ENCODE peak calls at places on chromosomes 13 and 19, in nine cellular contexts. G, O, H, F, T, J, W, Q and Z are unnamed samples.

GRCh38 chr13:44470623-44471562 is 97.3 kb downstream of the SERP2 start:
- DNase-seq in G (no peak), O (no peak), H (peak), F (peak), T (no peak), J (peak), W (peak), Q (no peak), Z (no peak)

GRCh38 chr19:39342647-39343305 is 555 bp downstream of the SAMD4B start:
- DNase-seq in G (no peak), O (peak), H (no peak), F (no peak), T (no peak), J (no peak), W (no peak), Q (peak), Z (no peak)

GRCh38 chr19:19652482-19653295 is 9.2 kb upstream of the GMIP start:
- DNase-seq in G (no peak), O (no peak), H (no peak), F (no peak), T (no peak), J (no peak), W (no peak), Q (no peak), Z (no peak)

GRCh38 chr19:45608948-45609347 is 6.9 kb upstream of the GPR4 start:
- DNase-seq in G (no peak), O (no peak), H (no peak), F (no peak), T (no peak), J (no peak), W (no peak), Q (no peak), Z (no peak)

GRCh38 chr13:109390391-109390790 is 396.0 kb downstream of the IRS2 start:
- DNase-seq in G (no peak), O (no peak), H (no peak), F (no peak), T (no peak), J (no peak), W (no peak), Q (no peak), Z (no peak)

GRCh38 chr13:110258876-110259631 is 47.9 kb downstream of the COL4A1 start:
- DNase-seq in G (no peak), O (no peak), H (no peak), F (no peak), T (no peak), J (no peak), W (peak), Q (no peak), Z (no peak)

GRCh38 chr19:2035590-2035991 is 15.5 kb downstream of the MKNK2 start:
- DNase-seq in G (no peak), O (no peak), H (no peak), F (no peak), T (no peak), J (no peak), W (no peak), Q (no peak), Z (no peak)

GRCh38 chr19:10173527-10173926 is 21.2 kb downstream of the DNMT1 start:
- DNase-seq in G (no peak), O (no peak), H (no peak), F (no peak), T (no peak), J (no peak), W (peak), Q (no peak), Z (no peak)

GRCh38 chr19:30119180-30119920 is 177.3 kb downstream of the URI1 start:
- DNase-seq in G (no peak), O (no peak), H (no peak), F (no peak), T (no peak), J (no peak), W (no peak), Q (no peak), Z (no peak)

GRCh38 chr19:3366761-3367571 is 583 bp downstream of the NFIC start:
- DNase-seq in G (no peak), O (peak), H (peak), F (peak), T (no peak), J (no peak), W (peak), Q (peak), Z (no peak)

GRCh38 chr13:104816716-104817115 is 1718.7 kb downstream of the EFNB2 start:
- DNase-seq in G (no peak), O (no peak), H (peak), F (no peak), T (no peak), J (no peak), W (no peak), Q (no peak), Z (no peak)